ENCODE peak calls at places on chromosomes 1 and 21, in five cellular contexts. M is hepatocyte, F is SJCRH30, A is transverse colon, P is epithelial cell of proximal tubule. E is an unnamed sample.

GRCh38 chr1:205450448-205450847 is 5.4 kb downstream of the BLACAT1 start:
- DNase-seq in P (no peak), M (no peak), F (no peak), A (no peak), E (no peak)

GRCh38 chr1:111603979-111604378 is 15.6 kb upstream of the RAP1A start:
- DNase-seq in A (peak; percentile 55), F (no peak), P (no peak), M (no peak), E (no peak)

GRCh38 chr1:63603810-63604209 is 10.6 kb downstream of the PGM1 start:
- DNase-seq in M (no peak), P (no peak), F (no peak), A (no peak), E (no peak)

GRCh38 chr1:169697769-169698168 is 13.7 kb downstream of the SELL start:
- DNase-seq in A (no peak), F (no peak), M (no peak), P (no peak), E (no peak)

GRCh38 chr1:222009105-222009730 is 267.3 kb upstream of the DUSP10 start:
- DNase-seq in M (peak; percentile 29), A (no peak), F (peak; percentile 41), P (no peak), E (peak; percentile 22)

GRCh38 chr1:234842726-234843641 is 233.0 kb upstream of the IRF2BP2 start:
- DNase-seq in A (no peak), M (no peak), F (no peak), P (no peak), E (no peak)

GRCh38 chr1:154448271-154448905 is 43.2 kb downstream of the IL6R start:
- DNase-seq in M (no peak), F (peak; percentile 91), P (no peak), A (no peak), E (no peak)

GRCh38 chr1:47690341-47691244 is 252.7 kb downstream of the FOXD2 start:
- DNase-seq in A (no peak), M (no peak), F (peak; percentile 96), P (no peak), E (no peak)

GRCh38 chr1:30423570-30423969 is 299.8 kb downstream of the MATN1 start:
- DNase-seq in A (no peak), F (no peak), P (no peak), M (no peak), E (no peak)

GRCh38 chr1:161908264-161908663 is 115.4 kb downstream of the OLFML2B start:
- DNase-seq in P (no peak), F (no peak), A (no peak), M (no peak), E (no peak)

GRCh38 chr1:234309598-234310459 is 63.4 kb upstream of the COA6 start:
- DNase-seq in A (peak; percentile 69), M (peak; percentile 83), P (no peak), F (peak; percentile 80), E (peak; percentile 70)

GRCh38 chr1:232579958-232580705 is 49.8 kb downstream of the SIPA1L2 start:
- DNase-seq in A (no peak), P (no peak), M (no peak), F (no peak), E (no peak)

GRCh38 chr1:163035791-163036249 is 33.3 kb upstream of the RGS4 start:
- DNase-seq in P (peak; percentile 95), M (no peak), A (no peak), F (no peak), E (no peak)

GRCh38 chr1:25821630-25822091 is 1.9 kb downstream of the MTFR1L start:
- DNase-seq in M (no peak), F (no peak), A (no peak), P (no peak), E (no peak)

GRCh38 chr1:111960971-111961370 is 28.5 kb downstream of the KCND3 start:
- DNase-seq in P (no peak), M (no peak), F (no peak), A (no peak), E (no peak)

GRCh38 chr1:169149555-169150286 is 43.2 kb downstream of the ATP1B1 start:
- DNase-seq in F (no peak), P (no peak), M (no peak), A (no peak), E (no peak)

GRCh38 chr1:192573499-192573898 is 2.1 kb upstream of the RGS1 start:
- DNase-seq in M (no peak), F (peak; percentile 30), A (no peak), P (no peak), E (no peak)

GRCh38 chr1:230232352-230232751 is 165.3 kb downstream of the GALNT2 start:
- DNase-seq in M (no peak), A (no peak), F (no peak), P (no peak), E (no peak)

GRCh38 chr1:115258302-115258866 is 79.7 kb downstream of the NGF start:
- DNase-seq in P (no peak), F (no peak), M (no peak), A (no peak), E (no peak)

GRCh38 chr21:42218836-42219605 is at the start of gene ABCG1:
- DNase-seq in F (no peak), P (no peak), A (peak; percentile 73), M (peak; percentile 71), E (no peak)

GRCh38 chr21:36004441-36004840 is 55.9 kb downstream of the SETD4 start:
- DNase-seq in A (no peak), M (no peak), F (no peak), P (no peak), E (no peak)

GRCh38 chr1:155218854-155219591 is 10.5 kb downstream of the MTX1 start:
- DNase-seq in A (peak; percentile 51), F (peak; percentile 69), P (no peak), M (peak; percentile 70), E (peak; percentile 68)

GRCh38 chr1:70899735-70900134 is 147.9 kb downstream of the PTGER3 start:
- DNase-seq in F (no peak), P (no peak), A (no peak), M (no peak), E (no peak)

GRCh38 chr1:43199093-43199726 is 27.1 kb downstream of the CFAP57 start:
- DNase-seq in F (no peak), P (no peak), A (no peak), M (no peak), E (no peak)

GRCh38 chr21:23968722-23969647 is 1638.3 kb downstream of the MRPL39 start:
- DNase-seq in F (peak; percentile 78), M (peak; percentile 25), P (no peak), A (peak; percentile 45), E (peak; percentile 63)

GRCh38 chr21:42002421-42002958 is 7.7 kb downstream of the ZBTB21 start:
- DNase-seq in P (peak; percentile 13), A (no peak), F (no peak), M (peak; percentile 37), E (no peak)

GRCh38 chr1:84143796-84144565 is at the start of gene PRKACB:
- DNase-seq in P (peak; percentile 26), F (no peak), A (no peak), M (no peak), E (no peak)
- H3K4me3 ChIP-seq in P (peak within 1 kb of the TSS; percentile 49), F (no peak within 1 kb of the TSS), A (no peak within 1 kb of the TSS), M (no peak within 1 kb of the TSS), E (no peak within 1 kb of the TSS)

GRCh38 chr1:87227651-87228050 is 101.0 kb upstream of the LMO4 start:
- DNase-seq in F (no peak), A (no peak), M (no peak), P (no peak), E (no peak)

GRCh38 chr1:87224209-87224608 is 104.5 kb upstream of the LMO4 start:
- DNase-seq in P (peak; percentile 100), A (no peak), F (no peak), M (no peak), E (no peak)

GRCh38 chr1:87221008-87221407 is 107.7 kb upstream of the LMO4 start:
- DNase-seq in M (no peak), F (no peak), A (no peak), P (no peak), E (no peak)

GRCh38 chr1:87231703-87232363 is 96.8 kb upstream of the LMO4 start:
- DNase-seq in P (no peak), F (no peak), M (no peak), A (no peak), E (no peak)

DNA sequence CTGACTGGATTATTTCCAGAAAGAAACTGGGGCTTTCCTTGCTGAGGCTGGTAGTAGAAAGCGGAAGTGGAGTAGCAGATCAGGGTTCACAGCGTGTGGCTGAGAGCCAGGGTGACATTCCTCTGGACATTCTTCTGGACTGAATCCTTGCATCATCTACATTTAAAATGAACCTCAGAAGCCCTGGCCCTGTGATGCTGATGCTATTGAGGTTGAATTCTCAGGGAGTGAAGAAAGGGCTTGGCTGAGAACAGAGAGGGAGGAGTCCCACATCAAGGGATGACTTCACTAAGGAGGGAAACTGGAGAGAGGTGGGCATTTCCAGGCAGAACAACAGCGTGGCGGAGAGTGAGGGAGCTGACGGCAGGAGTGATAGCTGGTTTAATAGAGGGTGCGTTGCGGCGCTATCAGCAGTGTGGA is 102.3 kb upstream of the LMO4 start:
- DNase-seq in P (peak; percentile 100), A (peak; percentile 55), M (peak; percentile 76), F (peak; percentile 74), E (peak; percentile 1)
- H3K4me3 ChIP-seq in P (peak overlapping the region; percentile 7), A (no peak overlapping the region), M (no peak overlapping the region), F (no peak overlapping the region), E (no peak overlapping the region)

DNA sequence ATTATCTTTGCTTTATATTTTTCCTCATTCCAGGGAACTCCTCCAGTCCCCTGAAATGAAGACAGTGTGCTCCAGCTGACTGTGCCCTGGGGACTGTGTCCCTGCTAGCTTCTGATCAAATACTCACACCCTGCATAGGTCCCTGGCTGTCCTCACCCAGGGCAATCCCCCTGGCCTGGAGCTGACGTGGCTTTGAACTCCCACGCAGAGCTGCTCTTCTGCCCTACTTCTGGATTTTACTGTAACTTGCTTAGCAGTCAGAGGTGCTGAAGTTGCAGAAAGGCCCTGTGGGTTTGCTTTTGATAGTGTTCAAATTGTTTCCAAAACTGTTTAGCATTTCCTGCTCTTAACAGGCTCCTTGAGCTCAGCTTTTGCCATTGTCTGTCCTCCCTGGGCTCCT is 186.5 kb downstream of the FASLG start:
- DNase-seq in M (peak; percentile 11), P (no peak), F (no peak), A (no peak), E (no peak)
- H3K4me3 ChIP-seq in M (no peak overlapping the region), P (no peak overlapping the region), F (no peak overlapping the region), A (no peak overlapping the region), E (no peak overlapping the region)

GRCh38 chr21:9756677-9757076 is 764.7 kb upstream of the TPTE start:
- DNase-seq in P (no peak), F (no peak), A (no peak), M (no peak), E (no peak)

GRCh38 chr21:9760398-9761074 is 760.8 kb upstream of the TPTE start:
- DNase-seq in A (no peak), M (no peak), F (no peak), P (no peak), E (no peak)

GRCh38 chr21:9758888-9759287 is 762.5 kb upstream of the TPTE start:
- DNase-seq in A (no peak), M (no peak), P (no peak), F (no peak), E (no peak)

GRCh38 chr21:9759972-9760371 is 761.4 kb upstream of the TPTE start:
- DNase-seq in F (no peak), M (no peak), P (no peak), A (no peak), E (no peak)

DNA sequence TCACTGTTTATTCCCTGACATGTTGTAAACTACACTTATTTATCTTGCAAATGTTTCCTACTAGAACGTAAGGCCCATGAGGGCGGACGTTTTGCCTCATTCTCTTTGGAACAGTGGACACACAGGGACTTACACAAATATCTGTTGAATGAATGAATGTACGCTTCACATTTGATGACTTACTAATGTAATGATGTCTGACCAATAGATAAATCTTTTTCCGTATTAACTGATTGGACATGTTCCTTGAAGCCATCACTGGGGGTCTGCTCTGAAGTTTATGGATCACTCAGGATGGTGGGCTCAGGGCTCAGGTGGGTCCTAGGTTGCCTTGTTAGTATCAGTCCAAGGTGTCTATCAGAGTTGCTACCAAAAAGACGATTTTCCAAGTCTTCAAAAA is 763.2 kb upstream of the TPTE start:
- DNase-seq in A (no peak), P (no peak), M (no peak), F (no peak), E (no peak)
- H3K4me3 ChIP-seq in A (no peak overlapping the region), P (no peak overlapping the region), M (no peak overlapping the region), F (no peak overlapping the region), E (no peak overlapping the region)

E was measured in Caco-2.